ENCODE peak calls at places on chromosome 2, in five cellular contexts. One of them, this sample, is unnamed.

GRCh38 chr2:23900133-23900926 is 26.6 kb downstream of the ATAD2B start:
- DNase-seq in bronchial epithelial cell: peak; percentile 87
- DNase-seq in AG04450: no peak
- DNase-seq in tibial nerve: no peak
- DNase-seq in SJSA1: no peak
- DNase-seq in this sample: no peak

GRCh38 chr2:102368461-102369109 is 13.0 kb downstream of the IL18R1 start:
- DNase-seq in bronchial epithelial cell: no peak
- DNase-seq in AG04450: no peak
- DNase-seq in tibial nerve: no peak
- DNase-seq in SJSA1: no peak
- DNase-seq in this sample: no peak

GRCh38 chr2:227454323-227454860 is 17.6 kb upstream of the AGFG1 start:
- DNase-seq in bronchial epithelial cell: no peak
- DNase-seq in AG04450: no peak
- DNase-seq in tibial nerve: no peak
- DNase-seq in SJSA1: no peak
- DNase-seq in this sample: no peak

GRCh38 chr2:9478526-9478925 is 4.2 kb downstream of the IAH1 start:
- DNase-seq in bronchial epithelial cell: no peak
- DNase-seq in AG04450: no peak
- DNase-seq in tibial nerve: no peak
- DNase-seq in SJSA1: no peak
- DNase-seq in this sample: no peak

GRCh38 chr2:42102606-42103450 is 55.0 kb downstream of the PKDCC start:
- DNase-seq in bronchial epithelial cell: no peak
- DNase-seq in AG04450: no peak
- DNase-seq in tibial nerve: no peak
- DNase-seq in SJSA1: peak; percentile 93
- DNase-seq in this sample: no peak

GRCh38 chr2:128625966-128626757 is 307.5 kb upstream of the HS6ST1 start:
- DNase-seq in bronchial epithelial cell: no peak
- DNase-seq in AG04450: no peak
- DNase-seq in tibial nerve: no peak
- DNase-seq in SJSA1: no peak
- DNase-seq in this sample: no peak

GRCh38 chr2:70643715-70644114 is 90.1 kb upstream of the TGFA start:
- DNase-seq in bronchial epithelial cell: peak; percentile 43
- DNase-seq in AG04450: no peak
- DNase-seq in tibial nerve: no peak
- DNase-seq in SJSA1: no peak
- DNase-seq in this sample: no peak

GRCh38 chr2:193549661-193550060 is 1354.9 kb upstream of the TMEFF2 start:
- DNase-seq in bronchial epithelial cell: peak; percentile 48
- DNase-seq in AG04450: no peak
- DNase-seq in tibial nerve: no peak
- DNase-seq in SJSA1: no peak
- DNase-seq in this sample: peak; percentile 25

GRCh38 chr2:239912171-239912937 is 112.8 kb downstream of the NDUFA10 start:
- DNase-seq in bronchial epithelial cell: no peak
- DNase-seq in AG04450: no peak
- DNase-seq in tibial nerve: no peak
- DNase-seq in SJSA1: peak; percentile 30
- DNase-seq in this sample: no peak

GRCh38 chr2:24471662-24472061 is 19.4 kb upstream of the NCOA1 start:
- DNase-seq in bronchial epithelial cell: no peak
- DNase-seq in AG04450: no peak
- DNase-seq in tibial nerve: no peak
- DNase-seq in SJSA1: no peak
- DNase-seq in this sample: no peak

GRCh38 chr2:171404258-171404657 is 29.5 kb downstream of the METTL8 start:
- DNase-seq in bronchial epithelial cell: peak; percentile 93
- DNase-seq in AG04450: no peak
- DNase-seq in tibial nerve: no peak
- DNase-seq in SJSA1: peak; percentile 51
- DNase-seq in this sample: peak; percentile 67

GRCh38 chr2:136117909-136118818 is at the start of gene CXCR4:
- DNase-seq in bronchial epithelial cell: no peak
- DNase-seq in AG04450: no peak
- DNase-seq in tibial nerve: peak; percentile 65
- DNase-seq in SJSA1: peak; percentile 58
- DNase-seq in this sample: peak; percentile 7
- H3K27me3 ChIP-seq in bronchial epithelial cell: peaks cover 42% of the 10 kb centered on the region
- H3K27me3 ChIP-seq in AG04450: peaks cover 47% of the 10 kb centered on the region
- H3K27me3 ChIP-seq in tibial nerve: peaks cover 44% of the 10 kb centered on the region
- H3K27me3 ChIP-seq in SJSA1: peaks cover 69% of the 10 kb centered on the region
- H3K27me3 ChIP-seq in this sample: peaks cover 76% of the 10 kb centered on the region

GRCh38 chr2:51553456-51553855 is 521.5 kb upstream of the NRXN1 start:
- DNase-seq in bronchial epithelial cell: no peak
- DNase-seq in AG04450: no peak
- DNase-seq in tibial nerve: no peak
- DNase-seq in SJSA1: no peak
- DNase-seq in this sample: peak; percentile 3
- H3K4me3 ChIP-seq in bronchial epithelial cell: no peak overlapping the region
- H3K4me3 ChIP-seq in AG04450: no peak overlapping the region
- H3K4me3 ChIP-seq in tibial nerve: no peak overlapping the region
- H3K4me3 ChIP-seq in SJSA1: no peak overlapping the region
- H3K4me3 ChIP-seq in this sample: no peak overlapping the region

GRCh38 chr2:45005261-45006002 is 3.8 kb downstream of the SIX2 start:
- DNase-seq in bronchial epithelial cell: no peak
- DNase-seq in AG04450: no peak
- DNase-seq in tibial nerve: no peak
- DNase-seq in SJSA1: no peak
- DNase-seq in this sample: no peak

GRCh38 chr2:45007961-45008295 is 1.3 kb downstream of the SIX2 start:
- DNase-seq in bronchial epithelial cell: no peak
- DNase-seq in AG04450: no peak
- DNase-seq in tibial nerve: no peak
- DNase-seq in SJSA1: no peak
- DNase-seq in this sample: no peak

GRCh38 chr2:45006041-45006941 is 3.0 kb downstream of the SIX2 start:
- DNase-seq in bronchial epithelial cell: no peak
- DNase-seq in AG04450: no peak
- DNase-seq in tibial nerve: no peak
- DNase-seq in SJSA1: no peak
- DNase-seq in this sample: no peak

GRCh38 chr2:45007356-45007755 is 1.9 kb downstream of the SIX2 start:
- DNase-seq in bronchial epithelial cell: no peak
- DNase-seq in AG04450: no peak
- DNase-seq in tibial nerve: no peak
- DNase-seq in SJSA1: no peak
- DNase-seq in this sample: no peak

DNA sequence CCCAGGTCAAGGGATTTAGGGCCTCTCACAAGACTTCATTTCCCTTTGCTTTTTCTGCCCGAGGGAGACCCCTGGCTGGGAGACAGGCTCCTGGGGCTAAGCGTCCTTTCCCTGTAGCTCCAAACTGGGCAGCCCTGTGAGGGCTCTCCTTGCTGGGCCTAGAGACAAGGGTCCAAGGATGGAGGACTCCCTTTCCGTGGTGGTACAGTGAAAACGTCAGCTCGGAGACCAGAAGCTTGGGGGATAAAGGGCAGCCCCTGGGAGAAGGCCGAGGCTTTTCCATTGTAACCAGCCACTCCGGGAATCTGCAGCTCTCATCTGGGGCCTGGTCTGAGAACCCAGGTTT is 2.3 kb downstream of the SIX2 start:
- DNase-seq in bronchial epithelial cell: no peak
- DNase-seq in AG04450: no peak
- DNase-seq in tibial nerve: no peak
- DNase-seq in SJSA1: no peak
- DNase-seq in this sample: no peak
- H3K27me3 ChIP-seq in bronchial epithelial cell: no peaks in the 10 kb centered on the region
- H3K27me3 ChIP-seq in AG04450: peaks cover 95% of the 10 kb centered on the region
- H3K27me3 ChIP-seq in tibial nerve: peaks cover 96% of the 10 kb centered on the region
- H3K27me3 ChIP-seq in SJSA1: no peaks in the 10 kb centered on the region
- H3K27me3 ChIP-seq in this sample: peaks cover 10% of the 10 kb centered on the region

DNA sequence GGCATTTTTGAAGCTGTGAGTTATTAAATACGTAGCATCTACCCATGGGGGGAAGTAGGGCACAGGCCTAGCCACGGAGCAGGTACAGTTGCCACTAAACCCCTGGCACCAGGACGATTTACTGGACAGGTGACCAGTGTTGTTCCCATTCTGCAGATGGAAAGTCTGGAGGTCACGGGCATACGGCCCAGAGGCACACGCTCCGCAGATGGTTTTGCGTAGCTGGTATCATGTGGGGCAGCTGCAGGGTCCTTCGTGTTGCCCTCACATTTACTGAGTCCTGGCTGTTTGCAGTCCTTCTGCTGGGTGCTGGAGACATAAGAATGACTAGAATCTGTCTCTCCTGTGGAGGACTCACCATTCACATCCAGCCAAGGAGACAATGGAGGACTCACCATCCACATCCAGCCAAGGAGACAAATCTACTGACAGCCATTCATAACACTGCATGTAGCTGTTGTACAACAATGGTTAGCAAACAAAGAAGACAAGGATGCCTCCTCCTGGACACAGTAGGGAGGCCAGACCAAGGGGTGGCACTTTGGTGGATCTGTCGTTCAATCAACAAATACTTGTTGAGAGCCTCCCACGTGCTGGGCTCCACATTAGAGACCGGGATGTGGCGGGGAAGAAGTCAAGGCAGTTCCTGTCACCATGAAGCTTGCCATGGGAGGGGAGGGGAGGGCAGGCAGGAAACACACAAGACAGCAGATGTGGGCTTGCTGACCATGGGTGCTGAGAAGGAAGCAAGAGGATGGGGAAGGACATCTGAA is 24.9 kb downstream of the TWIST2 start:
- DNase-seq in bronchial epithelial cell: no peak
- DNase-seq in AG04450: no peak
- DNase-seq in tibial nerve: no peak
- DNase-seq in SJSA1: no peak
- DNase-seq in this sample: no peak
- H3K4me3 ChIP-seq in bronchial epithelial cell: no peak overlapping the region
- H3K4me3 ChIP-seq in AG04450: no peak overlapping the region
- H3K4me3 ChIP-seq in tibial nerve: no peak overlapping the region
- H3K4me3 ChIP-seq in SJSA1: no peak overlapping the region
- H3K4me3 ChIP-seq in this sample: no peak overlapping the region